ENCODE peak calls at places on chromosomes 13 and 19, in seven cellular contexts. M is GM23338; X is CD8-positive, alpha-beta memory T cell; K is germinal center; I is sciatic nerve; G is GM18507; V is right atrium auricular region. C is an unnamed sample.

GRCh38 chr19:28556371-28556770 is 656.6 kb downstream of the UQCRFS1 start:
- DNase-seq in M (no peak), X (no peak), K (no peak), I (no peak), G (no peak), V (no peak), C (no peak)

GRCh38 chr19:5578094-5578846 is 10.5 kb upstream of the TINCR start:
- DNase-seq in M (peak), X (peak), K (peak), I (peak), G (peak), V (no peak), C (peak)

GRCh38 chr13:74003374-74003773 is 130.8 kb downstream of the KLF12 start:
- DNase-seq in M (no peak), X (no peak), K (no peak), I (no peak), G (no peak), V (no peak), C (no peak)

GRCh38 chr13:73610799-73611592 is 523.2 kb downstream of the KLF12 start:
- DNase-seq in M (no peak), X (no peak), K (no peak), I (no peak), G (no peak), V (no peak), C (no peak)

GRCh38 chr19:44792286-44792685 is 14.6 kb downstream of the CBLC start:
- DNase-seq in M (no peak), X (no peak), K (no peak), I (no peak), G (no peak), V (no peak), C (no peak)

GRCh38 chr13:60583911-60584753 is 187.1 kb downstream of the TDRD3 start:
- DNase-seq in M (peak), X (no peak), K (no peak), I (peak), G (no peak), V (no peak), C (no peak)

GRCh38 chr13:60572855-60573254 is 175.8 kb downstream of the TDRD3 start:
- DNase-seq in M (peak), X (no peak), K (no peak), I (no peak), G (no peak), V (no peak), C (no peak)

GRCh38 chr13:110259651-110260050 is 47.3 kb downstream of the COL4A1 start:
- DNase-seq in M (no peak), X (no peak), K (no peak), I (no peak), G (no peak), V (no peak), C (no peak)

GRCh38 chr13:28497143-28497876 is 2.4 kb upstream of the FLT1 start:
- DNase-seq in M (no peak), X (no peak), K (no peak), I (no peak), G (no peak), V (no peak), C (no peak)

GRCh38 chr13:90622547-90622946 is 724.9 kb upstream of the MIR17HG start:
- DNase-seq in M (no peak), X (no peak), K (no peak), I (no peak), G (no peak), V (no peak), C (no peak)

GRCh38 chr13:74465279-74465678 is 331.1 kb upstream of the KLF12 start:
- DNase-seq in M (peak), X (no peak), K (no peak), I (no peak), G (no peak), V (no peak), C (no peak)

GRCh38 chr19:18349524-18350128 is 9.2 kb downstream of the PGPEP1 start:
- DNase-seq in M (peak), X (no peak), K (no peak), I (peak), G (no peak), V (peak), C (no peak)

GRCh38 chr13:72258340-72258981 is 391.5 kb upstream of the DACH1 start:
- DNase-seq in M (peak), X (no peak), K (no peak), I (no peak), G (no peak), V (no peak), C (no peak)

GRCh38 chr13:50713849-50714248 is 129.6 kb downstream of the DLEU7 start:
- DNase-seq in M (no peak), X (peak), K (no peak), I (no peak), G (peak), V (no peak), C (no peak)

GRCh38 chr19:19602136-19602712 is 16.3 kb downstream of the PBX4 start:
- DNase-seq in M (no peak), X (peak), K (no peak), I (no peak), G (no peak), V (no peak), C (no peak)

GRCh38 chr19:44587863-44588752 is 25.3 kb upstream of the IGSF23 start:
- DNase-seq in M (no peak), X (no peak), K (no peak), I (no peak), G (no peak), V (no peak), C (no peak)

GRCh38 chr13:113027566-113027965 is 58.6 kb downstream of the MCF2L start:
- DNase-seq in M (no peak), X (no peak), K (no peak), I (no peak), G (no peak), V (no peak), C (no peak)

GRCh38 chr13:113916330-113916815 is 52.5 kb upstream of the GAS6 start:
- DNase-seq in M (no peak), X (no peak), K (no peak), I (no peak), G (no peak), V (peak), C (no peak)

GRCh38 chr13:43061496-43062280 is 38.3 kb downstream of the DNAJC15 start:
- DNase-seq in M (no peak), X (no peak), K (no peak), I (no peak), G (no peak), V (no peak), C (no peak)

GRCh38 chr19:18421371-18421959 is 2.3 kb downstream of the SSBP4 start:
- DNase-seq in M (no peak), X (peak), K (no peak), I (peak), G (no peak), V (no peak), C (no peak)

GRCh38 chr13:39462456-39462855 is 140.5 kb downstream of the LHFPL6 start:
- DNase-seq in M (no peak), X (no peak), K (no peak), I (no peak), G (no peak), V (no peak), C (no peak)

GRCh38 chr19:45164577-45165335 is 4.0 kb upstream of the NKPD1 start:
- DNase-seq in M (peak), X (peak), K (peak), I (no peak), G (peak), V (peak), C (no peak)

GRCh38 chr13:52713894-52714293 is 25.7 kb downstream of the CNMD start:
- DNase-seq in M (no peak), X (no peak), K (no peak), I (no peak), G (no peak), V (peak), C (no peak)

GRCh38 chr19:18933297-18933696 is 7.7 kb downstream of the HOMER3 start:
- DNase-seq in M (no peak), X (no peak), K (no peak), I (no peak), G (no peak), V (no peak), C (no peak)

GRCh38 chr13:33636955-33637670 is 180.8 kb upstream of the RFC3 start:
- DNase-seq in M (no peak), X (no peak), K (peak), I (no peak), G (no peak), V (no peak), C (no peak)

GRCh38 chr19:39677931-39678889 is 22.5 kb downstream of the LGALS16 start:
- DNase-seq in M (no peak), X (no peak), K (no peak), I (no peak), G (no peak), V (no peak), C (no peak)

GRCh38 chr13:41812237-41812636 is 148.7 kb downstream of the VWA8 start:
- DNase-seq in M (no peak), X (no peak), K (no peak), I (no peak), G (no peak), V (no peak), C (no peak)

GRCh38 chr19:38211779-38212178 is 12.2 kb downstream of the DPF1 start:
- DNase-seq in M (peak), X (no peak), K (no peak), I (no peak), G (no peak), V (no peak), C (no peak)

GRCh38 chr13:84303035-84303434 is 420.8 kb upstream of the SLITRK1 start:
- DNase-seq in M (no peak), X (no peak), K (no peak), I (no peak), G (no peak), V (no peak), C (no peak)

GRCh38 chr19:30676990-30677679 is 305.0 kb downstream of the ZNF536 start:
- DNase-seq in M (no peak), X (no peak), K (no peak), I (no peak), G (no peak), V (no peak), C (no peak)

C was measured in activated gamma-delta T cell treated with anti-CD3 and anti-CD28 coated beads, Interleukin-2, amount 50 U/mL, for 16 hours.